ENCODE peak calls at places on chromosomes 2 and 18, in six cellular contexts. V, I, Y, G, J and H are unnamed samples.
A peak's percentile ranks its signal among the peaks of the same experiment; 100 is the strongest.

GRCh38 chr2:102129956-102130650 is 12.4 kb upstream of the IL1R1 start:
- DNase-seq in V (no peak), I (no peak), Y (no peak), G (no peak), J (no peak), H (no peak)

GRCh38 chr2:237432484-237433092 is 18.6 kb upstream of the COL6A3 start:
- DNase-seq in V (no peak), I (peak; percentile 45), Y (no peak), G (peak; percentile 76), J (no peak), H (no peak)

GRCh38 chr18:26963292-26963691 is 97.8 kb upstream of the AQP4 start:
- DNase-seq in V (no peak), I (no peak), Y (no peak), G (no peak), J (no peak), H (no peak)

GRCh38 chr18:74945774-74946545 is 263.0 kb downstream of the PTGR3 start:
- DNase-seq in V (no peak), I (no peak), Y (no peak), G (no peak), J (no peak), H (no peak)

GRCh38 chr18:48191494-48191893 is 217.7 kb downstream of the ZBTB7C start:
- DNase-seq in V (no peak), I (no peak), Y (no peak), G (no peak), J (no peak), H (no peak)

GRCh38 chr2:95379616-95379925 is 22.9 kb upstream of the FAHD2A start:
- DNase-seq in V (no peak), I (no peak), Y (no peak), G (no peak), J (no peak), H (no peak)

GRCh38 chr2:112630268-112630667 is 15.5 kb upstream of the SLC20A1 start:
- DNase-seq in V (no peak), I (no peak), Y (no peak), G (no peak), J (no peak), H (no peak)

GRCh38 chr2:130755234-130756040 is at the start of gene AMER3:
- DNase-seq in V (no peak), I (peak; percentile 61), Y (no peak), G (no peak), J (no peak), H (no peak)

GRCh38 chr18:8718401-8718913 is 13.1 kb downstream of the MTCL1 start:
- DNase-seq in V (no peak), I (no peak), Y (no peak), G (no peak), J (no peak), H (no peak)

GRCh38 chr2:240922234-240922981 is 16.3 kb downstream of the CROCC2 start:
- DNase-seq in V (no peak), I (peak; percentile 1), Y (no peak), G (no peak), J (no peak), H (no peak)

GRCh38 chr18:42298744-42299685 is 344.0 kb downstream of the PIK3C3 start:
- DNase-seq in V (no peak), I (peak; percentile 77), Y (no peak), G (peak; percentile 43), J (peak; percentile 76), H (peak; percentile 20)

GRCh38 chr2:106167067-106167466 is 27.0 kb downstream of the UXS1 start:
- DNase-seq in V (no peak), I (no peak), Y (no peak), G (no peak), J (no peak), H (no peak)

GRCh38 chr2:20584637-20585321 is 66.1 kb downstream of the HS1BP3 start:
- DNase-seq in V (no peak), I (peak; percentile 43), Y (peak; percentile 92), G (peak; percentile 92), J (peak; percentile 54), H (peak; percentile 85)

GRCh38 chr2:53437371-53437770 is 330.2 kb upstream of the CHAC2 start:
- DNase-seq in V (no peak), I (no peak), Y (no peak), G (no peak), J (no peak), H (no peak)

GRCh38 chr18:48674198-48674721 is 135.4 kb downstream of the CTIF start:
- DNase-seq in V (no peak), I (no peak), Y (no peak), G (no peak), J (no peak), H (no peak)

GRCh38 chr18:22691988-22692710 is 241.0 kb upstream of the RBBP8 start:
- DNase-seq in V (no peak), I (no peak), Y (peak; percentile 92), G (peak; percentile 90), J (no peak), H (peak; percentile 88)

GRCh38 chr2:45734336-45734735 is 82.9 kb downstream of the PRKCE start:
- DNase-seq in V (no peak), I (no peak), Y (no peak), G (no peak), J (no peak), H (no peak)

GRCh38 chr2:23615216-23616020 is 230.4 kb downstream of the KLHL29 start:
- DNase-seq in V (no peak), I (no peak), Y (no peak), G (no peak), J (no peak), H (no peak)

GRCh38 chr2:174025271-174026121 is 60.3 kb upstream of the SP3 start:
- DNase-seq in V (peak; percentile 63), I (peak; percentile 45), Y (peak; percentile 80), G (peak; percentile 92), J (peak; percentile 85), H (peak; percentile 93)